ENCODE peak calls at places on chromosomes 4 and X, in seven cellular contexts. C, W, P, J, O, B and T are unnamed samples.

GRCh38 chr4:165328101-165328425 is 594 bp downstream of the MSMO1 start:
- DNase-seq in C (no peak), W (no peak), P (no peak), J (no peak), O (no peak), B (no peak), T (no peak)

GRCh38 chrX:111410451-111410850 is 1.5 kb downstream of the DCX start:
- DNase-seq in C (no peak), W (no peak), P (no peak), J (no peak), O (no peak), B (no peak), T (no peak)

GRCh38 chrX:101287402-101287801 is 3.7 kb downstream of the TAF7L start:
- DNase-seq in C (peak; percentile 10), W (peak; percentile 47), P (peak; percentile 25), J (peak; percentile 46), O (peak; percentile 75), B (peak; percentile 52), T (no peak)

GRCh38 chr4:20773144-20773997 is 73.1 kb downstream of the PACRGL start:
- DNase-seq in C (peak; percentile 32), W (peak; percentile 43), P (peak; percentile 53), J (peak; percentile 85), O (peak; percentile 72), B (peak; percentile 54), T (peak; percentile 34)

GRCh38 chr4:30929649-30930048 is 209.5 kb downstream of the PCDH7 start:
- DNase-seq in C (no peak), W (no peak), P (no peak), J (peak; percentile 18), O (no peak), B (no peak), T (no peak)

GRCh38 chrX:49041683-49042529 is 1.3 kb downstream of the TFE3 start:
- DNase-seq in C (no peak), W (peak; percentile 27), P (peak; percentile 52), J (no peak), O (peak; percentile 60), B (peak; percentile 73), T (no peak)

GRCh38 chrX:143634701-143635442 is 1.0 kb downstream of the SLITRK4 start:
- DNase-seq in C (no peak), W (no peak), P (no peak), J (peak; percentile 58), O (peak; percentile 22), B (no peak), T (no peak)

GRCh38 chrX:23885803-23886202 is 21.9 kb downstream of the APOO start:
- DNase-seq in C (no peak), W (no peak), P (no peak), J (no peak), O (no peak), B (no peak), T (no peak)

GRCh38 chrX:17741123-17741511 is 3.8 kb downstream of the SCML1 start:
- DNase-seq in C (no peak), W (no peak), P (no peak), J (peak; percentile 75), O (no peak), B (no peak), T (no peak)

GRCh38 chrX:31223817-31224216 is 152.0 kb upstream of the FTHL17 start:
- DNase-seq in C (no peak), W (peak; percentile 44), P (peak; percentile 83), J (no peak), O (no peak), B (peak; percentile 80), T (no peak)

GRCh38 chr4:113222431-113222979 is 173.1 kb downstream of the ANK2 start:
- DNase-seq in C (no peak), W (no peak), P (no peak), J (peak; percentile 5), O (peak; percentile 27), B (peak; percentile 38), T (no peak)

GRCh38 chrX:39298821-39299220 is 497.6 kb downstream of the MID1IP1 start:
- DNase-seq in C (no peak), W (no peak), P (no peak), J (no peak), O (no peak), B (no peak), T (no peak)

GRCh38 chr4:17082186-17082585 is 183.7 kb upstream of the LDB2 start:
- DNase-seq in C (no peak), W (no peak), P (no peak), J (no peak), O (no peak), B (no peak), T (no peak)

GRCh38 chr4:176150283-176150682 is 45.1 kb downstream of the SPATA4 start:
- DNase-seq in C (peak; percentile 23), W (peak; percentile 24), P (peak; percentile 11), J (no peak), O (peak; percentile 47), B (peak; percentile 46), T (no peak)

GRCh38 chr4:55609393-55609821 is 17.4 kb upstream of the PDCL2 start:
- DNase-seq in C (no peak), W (no peak), P (peak; percentile 97), J (peak; percentile 13), O (peak; percentile 53), B (peak; percentile 2), T (peak; percentile 59)

GRCh38 chr4:124104628-124105027 is 607.9 kb downstream of the ANKRD50 start:
- DNase-seq in C (no peak), W (no peak), P (peak; percentile 28), J (no peak), O (no peak), B (no peak), T (no peak)

GRCh38 chr4:18318682-18319410 is 297.3 kb upstream of the LCORL start:
- DNase-seq in C (no peak), W (no peak), P (no peak), J (peak; percentile 15), O (no peak), B (no peak), T (no peak)

GRCh38 chr4:21013501-21013900 is 313.2 kb downstream of the PACRGL start:
- DNase-seq in C (no peak), W (no peak), P (peak; percentile 49), J (no peak), O (peak; percentile 4), B (no peak), T (no peak)

GRCh38 chrX:6599230-6599629 is 64.3 kb upstream of the VCX3A start:
- DNase-seq in C (no peak), W (no peak), P (no peak), J (no peak), O (no peak), B (no peak), T (no peak)

DNA sequence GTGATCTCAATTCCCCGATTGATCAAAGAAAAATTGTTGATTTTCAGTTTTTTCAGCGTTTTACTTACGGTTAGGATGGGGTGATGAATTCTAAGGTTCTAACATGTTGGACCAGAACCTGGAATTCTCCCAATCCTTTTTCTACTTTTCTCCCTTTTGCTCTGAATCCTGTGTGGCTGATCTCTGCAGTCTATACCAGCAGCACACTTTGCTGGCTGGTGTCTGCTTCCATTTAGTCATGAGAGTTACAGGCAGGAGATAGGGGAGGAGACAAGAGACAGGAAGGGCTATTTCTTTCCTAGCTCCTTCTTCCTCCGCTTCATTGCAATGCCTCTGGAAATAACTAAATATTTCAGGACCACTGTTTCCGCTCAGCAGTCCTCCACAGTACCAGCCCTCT is 623.9 kb downstream of the CENPC start:
- DNase-seq in C (no peak), W (no peak), P (no peak), J (no peak), O (no peak), B (no peak), T (no peak)
- H3K36me3 ChIP-seq in C (no peaks in the 10 kb centered on the region), W (no peaks in the 10 kb centered on the region), P (no peaks in the 10 kb centered on the region), J (no peaks in the 10 kb centered on the region), O (no peaks in the 10 kb centered on the region), B (no peaks in the 10 kb centered on the region), T (no peaks in the 10 kb centered on the region)

GRCh38 chr4:185357733-185358440 is 37.8 kb downstream of the LRP2BP start:
- DNase-seq in C (no peak), W (no peak), P (no peak), J (no peak), O (no peak), B (no peak), T (no peak)
- H3K4me2 ChIP-seq in C (no peak overlapping the region), W (no peak overlapping the region), P (no peak overlapping the region), J (no peak overlapping the region), O (no peak overlapping the region), B (no peak overlapping the region), T (no peak overlapping the region)

DNA sequence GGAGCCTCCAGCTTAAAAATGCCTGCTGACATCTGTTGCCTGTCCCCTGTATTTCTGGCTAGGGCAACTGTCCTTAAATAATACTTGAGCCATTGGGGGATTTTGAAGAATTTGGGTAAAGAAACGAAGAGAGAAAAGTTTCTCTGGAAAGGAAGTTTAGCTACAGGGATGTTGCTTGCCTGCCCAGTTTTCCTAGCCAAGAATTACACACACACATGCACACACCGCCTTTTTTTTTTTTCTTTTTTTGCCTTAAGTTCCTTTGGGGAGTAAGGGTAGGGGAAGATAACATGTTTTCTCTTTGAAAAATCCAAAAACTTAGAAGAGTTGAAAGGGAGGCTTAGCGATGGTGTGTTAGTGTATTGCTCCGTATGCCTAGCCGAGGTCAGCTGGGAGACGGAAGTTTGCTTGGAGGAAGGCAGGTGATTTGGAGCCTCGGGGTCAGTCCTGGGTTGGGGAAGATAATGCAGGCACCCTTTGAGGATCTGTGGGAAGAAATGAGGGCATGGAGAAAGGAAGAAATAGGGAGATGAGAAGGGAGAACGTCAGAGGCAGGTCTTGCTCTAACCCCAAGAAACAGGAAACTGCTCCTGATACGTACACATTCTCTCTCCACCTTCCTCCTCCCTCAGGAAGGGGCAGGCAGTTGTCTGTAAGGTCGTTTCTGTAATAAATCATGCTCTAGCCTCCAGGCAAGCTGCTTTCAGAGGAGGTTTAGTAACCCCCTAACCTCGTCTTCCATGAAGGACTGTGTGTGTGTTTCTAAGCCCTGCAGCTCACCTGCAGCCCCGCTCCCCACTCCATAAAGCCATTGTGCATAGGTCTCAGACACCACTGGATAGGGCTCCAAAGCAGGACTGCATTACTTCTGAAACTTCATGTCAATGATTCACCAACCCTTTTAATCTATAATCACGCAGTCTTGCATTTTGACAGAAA is 10.5 kb downstream of the KLF3 start:
- DNase-seq in C (no peak), W (no peak), P (peak; percentile 46), J (peak; percentile 15), O (peak; percentile 45), B (no peak), T (no peak)
- H4K20me1 ChIP-seq in C (peaks cover 7% of the 10 kb centered on the region), W (no peaks in the 10 kb centered on the region), P (no peaks in the 10 kb centered on the region), J (peaks cover 87% of the 10 kb centered on the region), O (peaks cover 18% of the 10 kb centered on the region), B (peaks cover 92% of the 10 kb centered on the region), T (peaks cover 29% of the 10 kb centered on the region)

DNA sequence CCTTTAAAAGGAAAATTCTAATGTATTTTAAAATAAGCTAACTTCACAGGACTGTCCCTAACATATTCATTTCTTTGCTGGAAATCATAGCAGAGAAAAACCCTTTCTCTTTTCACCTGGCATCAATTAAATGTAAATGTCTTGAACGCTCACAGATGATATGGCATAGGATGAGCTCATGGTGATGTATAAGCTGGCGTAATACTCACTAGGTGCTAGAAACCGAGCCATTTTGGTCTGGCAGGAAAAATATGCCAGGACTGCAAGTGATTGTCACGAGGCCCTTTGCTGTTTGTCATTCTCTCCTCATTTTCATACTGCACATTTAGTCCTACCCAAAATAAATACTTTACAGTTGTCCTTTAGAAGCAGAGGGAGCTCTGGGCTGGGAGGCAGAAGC is 222.7 kb upstream of the LNX1 start:
- DNase-seq in C (no peak), W (no peak), P (no peak), J (no peak), O (no peak), B (peak; percentile 24), T (no peak)
- H3K36me3 ChIP-seq in C (no peaks in the 10 kb centered on the region), W (no peaks in the 10 kb centered on the region), P (no peaks in the 10 kb centered on the region), J (no peaks in the 10 kb centered on the region), O (no peaks in the 10 kb centered on the region), B (no peaks in the 10 kb centered on the region), T (no peaks in the 10 kb centered on the region)